ENCODE peak calls at places on chromosomes 5 and 9, in six cellular contexts. G is IMR-90, K is mesendoderm, X is mesenchymal stem cell, E is H1, L is H9. M is an unnamed sample.

GRCh38 chr5:55364537-55365055 is 56.8 kb downstream of the MTREX start:
- DNase-seq in G (no peak), K (no peak), X (no peak), E (no peak), L (no peak), M (no peak)

GRCh38 chr5:168879929-168880328 is 300.8 kb upstream of the PANK3 start:
- DNase-seq in G (no peak), K (no peak), X (no peak), E (no peak), L (no peak), M (no peak)

GRCh38 chr9:135215571-135216161 is 128.2 kb downstream of the OLFM1 start:
- DNase-seq in G (no peak), K (no peak), X (no peak), E (no peak), L (no peak), M (no peak)

GRCh38 chr5:56677693-56678092 is 137.7 kb upstream of the MAP3K1 start:
- DNase-seq in G (no peak), K (no peak), X (no peak), E (no peak), L (no peak), M (no peak)

GRCh38 chr5:126808619-126809018 is 31.7 kb downstream of the LMNB1 start:
- DNase-seq in G (peak), K (no peak), X (peak), E (no peak), L (no peak), M (peak)

GRCh38 chr5:135116146-135116545 is 82.1 kb upstream of the PITX1 start:
- DNase-seq in G (no peak), K (no peak), X (no peak), E (no peak), L (no peak), M (no peak)

GRCh38 chr5:43336159-43336558 is 22.9 kb upstream of the HMGCS1 start:
- DNase-seq in G (no peak), K (no peak), X (no peak), E (no peak), L (no peak), M (no peak)

GRCh38 chr5:143889986-143890385 is 78.0 kb downstream of the HMHB1 start:
- DNase-seq in G (peak), K (no peak), X (peak), E (no peak), L (no peak), M (no peak)

GRCh38 chr9:97559111-97559514 is 57.6 kb downstream of the TMOD1 start:
- DNase-seq in G (peak), K (no peak), X (no peak), E (no peak), L (no peak), M (no peak)

GRCh38 chr5:29351170-29351569 is 1842.3 kb upstream of the CDH6 start:
- DNase-seq in G (no peak), K (no peak), X (no peak), E (no peak), L (no peak), M (no peak)

GRCh38 chr5:6633469-6634326 is 458 bp downstream of the SRD5A1 start:
- DNase-seq in G (peak), K (peak), X (peak), E (no peak), L (peak), M (no peak)

GRCh38 chr9:92146610-92147009 is 31.4 kb upstream of the SPTLC1 start:
- DNase-seq in G (peak), K (no peak), X (peak), E (no peak), L (no peak), M (no peak)
- H2BK120ac ChIP-seq in G (peak), K (no peak), X (peak), E (no peak), L (no peak), M (peak)

GRCh38 chr9:130347036-130347435 is 81.5 kb downstream of the HMCN2 start:
- DNase-seq in G (no peak), K (no peak), X (no peak), E (no peak), L (no peak), M (no peak)

GRCh38 chr9:130345009-130345992 is 79.7 kb downstream of the HMCN2 start:
- DNase-seq in G (no peak), K (no peak), X (no peak), E (no peak), L (no peak), M (no peak)

GRCh38 chr9:130346431-130346830 is 80.9 kb downstream of the HMCN2 start:
- DNase-seq in G (no peak), K (no peak), X (no peak), E (no peak), L (no peak), M (no peak)

GRCh38 chr9:130344366-130344765 is 78.8 kb downstream of the HMCN2 start:
- DNase-seq in G (no peak), K (no peak), X (no peak), E (no peak), L (no peak), M (no peak)

DNA sequence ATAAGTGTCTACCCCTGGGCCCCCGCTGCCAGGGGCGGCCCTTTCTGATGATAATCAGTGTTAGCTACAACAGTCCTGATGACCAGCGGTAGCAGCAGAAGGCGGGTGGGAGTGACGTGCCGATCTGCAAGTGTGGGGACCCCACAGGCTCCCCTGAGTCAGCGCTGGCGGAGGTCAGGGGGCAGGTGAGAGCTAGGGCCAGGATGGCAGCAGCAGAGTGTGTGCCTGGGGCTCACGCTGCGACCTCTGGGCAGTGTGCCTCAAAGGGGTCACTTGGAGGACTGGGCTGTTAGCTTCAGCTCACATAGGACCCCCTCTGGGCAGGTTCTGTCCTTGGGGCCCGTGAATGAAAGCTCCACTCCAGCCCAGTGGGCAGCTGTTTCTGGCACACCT is 80.4 kb downstream of the HMCN2 start:
- DNase-seq in G (no peak), K (no peak), X (no peak), E (no peak), L (no peak), M (no peak)
- H3K4ac ChIP-seq in G (no peak), K (no peak), X (no peak), E (no peak), L (no peak), M (no peak)

GRCh38 chr5:95808013-95808685 is 14.4 kb downstream of the GLRX start:
- DNase-seq in G (no peak), K (no peak), X (no peak), E (no peak), L (no peak), M (no peak)

GRCh38 chr5:95809414-95809960 is 13.0 kb downstream of the GLRX start:
- DNase-seq in G (peak), K (no peak), X (peak), E (no peak), L (no peak), M (no peak)

GRCh38 chr5:95808686-95809413 is 13.7 kb downstream of the GLRX start:
- DNase-seq in G (peak), K (no peak), X (peak), E (no peak), L (no peak), M (no peak)

GRCh38 chr5:95812100-95812472 is 10.4 kb downstream of the GLRX start:
- DNase-seq in G (peak), K (no peak), X (peak), E (no peak), L (no peak), M (no peak)

DNA sequence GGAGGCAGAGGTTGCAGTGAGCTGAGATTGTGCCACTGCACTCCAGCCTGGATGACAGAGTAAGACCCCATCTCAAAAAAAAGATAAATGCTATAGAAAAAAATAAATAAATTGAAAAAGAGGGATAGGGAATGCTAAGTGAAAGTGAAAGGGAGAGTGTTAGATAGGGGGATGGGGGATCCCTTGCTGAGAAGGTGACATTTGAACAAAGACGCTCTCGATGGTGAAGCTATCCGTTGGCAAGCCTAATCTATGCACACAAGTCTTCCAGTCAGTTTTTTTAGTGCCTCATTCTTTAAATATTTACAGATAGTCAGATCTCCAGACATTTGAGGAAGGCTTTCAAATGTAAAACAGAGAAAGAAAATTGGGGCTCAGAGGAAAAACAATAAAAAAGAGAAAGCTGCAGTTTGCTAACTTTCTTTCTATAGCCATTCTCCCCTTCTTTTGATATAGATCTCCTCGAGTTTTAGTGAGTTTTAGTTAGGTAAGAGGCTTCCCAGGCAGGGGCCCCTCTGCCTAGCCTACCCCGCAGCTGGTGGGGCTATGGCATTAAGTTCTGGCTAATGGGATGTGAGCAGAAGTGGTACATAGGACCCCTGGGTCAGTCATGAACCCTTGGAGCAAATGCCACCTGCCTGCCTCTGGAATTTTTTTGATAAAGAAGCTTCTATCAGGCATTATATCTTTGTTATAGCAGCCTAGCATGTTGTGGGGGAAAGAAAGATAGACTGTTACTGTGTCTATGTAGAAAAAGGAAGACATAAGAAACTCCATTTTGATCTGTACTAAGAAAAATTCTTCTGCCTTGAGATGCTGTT is 12.0 kb downstream of the GLRX start:
- DNase-seq in G (peak), K (no peak), X (peak), E (no peak), L (no peak), M (no peak)
- H2BK120ac ChIP-seq in G (no peak), K (no peak), X (no peak), E (no peak), L (no peak), M (no peak)

DNA sequence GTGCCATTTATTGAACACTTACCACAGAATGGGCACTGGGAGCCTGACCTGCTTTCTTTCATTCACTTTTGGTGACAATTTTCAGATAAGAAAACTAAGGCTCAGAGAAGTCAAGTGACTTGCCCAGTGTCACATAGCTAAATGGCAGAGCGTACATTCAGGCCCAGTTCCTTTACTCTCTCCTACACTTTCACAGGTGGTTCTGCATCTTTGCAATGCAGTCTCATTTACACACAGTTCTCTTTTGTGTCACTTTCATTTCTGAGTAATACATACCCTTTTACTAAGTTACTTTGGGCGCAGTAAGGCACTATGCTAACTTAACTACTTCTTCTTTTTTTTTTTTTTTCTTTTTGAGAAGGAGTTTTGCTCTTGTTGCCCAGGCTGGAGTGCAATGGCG is 8.3 kb downstream of the NFIL3 start:
- DNase-seq in G (no peak), K (no peak), X (no peak), E (no peak), L (no peak), M (no peak)
- H3K4ac ChIP-seq in G (no peak), K (no peak), X (no peak), E (no peak), L (no peak), M (no peak)

DNA sequence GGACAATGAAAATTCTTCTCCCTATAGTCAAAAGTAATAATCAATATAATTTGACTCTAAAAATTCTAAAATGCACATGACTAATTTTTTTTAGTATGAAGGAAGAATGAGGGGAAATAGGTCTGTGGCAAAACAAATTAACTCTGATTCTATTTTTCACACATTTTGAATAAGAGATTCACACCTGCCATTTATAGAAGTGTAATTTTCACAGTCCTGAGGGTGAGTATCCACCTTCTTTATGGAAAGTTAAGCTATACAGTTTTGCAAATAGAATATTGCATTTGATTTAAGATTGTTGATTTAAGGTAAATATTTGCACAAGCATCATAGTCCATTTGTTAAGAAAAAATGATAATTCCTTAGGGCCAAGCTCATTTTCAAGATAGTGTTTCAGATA is 417.7 kb downstream of the CHSY3 start:
- DNase-seq in G (no peak), K (no peak), X (no peak), E (no peak), L (no peak), M (no peak)
- H2BK120ac ChIP-seq in G (no peak), K (no peak), X (no peak), E (no peak), L (no peak), M (no peak)

GRCh38 chr5:95864456-95864855 is 41.9 kb upstream of the GLRX start:
- DNase-seq in G (no peak), K (no peak), X (peak), E (no peak), L (no peak), M (no peak)

GRCh38 chr5:95866431-95867063 is 44.0 kb upstream of the GLRX start:
- DNase-seq in G (peak), K (no peak), X (peak), E (no peak), L (no peak), M (no peak)

GRCh38 chr5:95863383-95863757 is 40.8 kb upstream of the GLRX start:
- DNase-seq in G (peak), K (no peak), X (peak), E (no peak), L (no peak), M (no peak)

GRCh38 chr5:95862636-95863382 is 40.3 kb upstream of the GLRX start:
- DNase-seq in G (no peak), K (no peak), X (peak), E (no peak), L (no peak), M (no peak)

GRCh38 chr5:95864944-95865504 is 42.5 kb upstream of the GLRX start:
- DNase-seq in G (peak), K (no peak), X (peak), E (no peak), L (no peak), M (no peak)
- H3K4ac ChIP-seq in G (peak), K (no peak), X (peak), E (no peak), L (no peak), M (no peak)

GRCh38 chr9:91680129-91680528 is 256.5 kb upstream of the NFIL3 start:
- DNase-seq in G (peak), K (no peak), X (no peak), E (no peak), L (no peak), M (no peak)
- H2BK120ac ChIP-seq in G (peak), K (no peak), X (no peak), E (no peak), L (no peak), M (no peak)

DNA sequence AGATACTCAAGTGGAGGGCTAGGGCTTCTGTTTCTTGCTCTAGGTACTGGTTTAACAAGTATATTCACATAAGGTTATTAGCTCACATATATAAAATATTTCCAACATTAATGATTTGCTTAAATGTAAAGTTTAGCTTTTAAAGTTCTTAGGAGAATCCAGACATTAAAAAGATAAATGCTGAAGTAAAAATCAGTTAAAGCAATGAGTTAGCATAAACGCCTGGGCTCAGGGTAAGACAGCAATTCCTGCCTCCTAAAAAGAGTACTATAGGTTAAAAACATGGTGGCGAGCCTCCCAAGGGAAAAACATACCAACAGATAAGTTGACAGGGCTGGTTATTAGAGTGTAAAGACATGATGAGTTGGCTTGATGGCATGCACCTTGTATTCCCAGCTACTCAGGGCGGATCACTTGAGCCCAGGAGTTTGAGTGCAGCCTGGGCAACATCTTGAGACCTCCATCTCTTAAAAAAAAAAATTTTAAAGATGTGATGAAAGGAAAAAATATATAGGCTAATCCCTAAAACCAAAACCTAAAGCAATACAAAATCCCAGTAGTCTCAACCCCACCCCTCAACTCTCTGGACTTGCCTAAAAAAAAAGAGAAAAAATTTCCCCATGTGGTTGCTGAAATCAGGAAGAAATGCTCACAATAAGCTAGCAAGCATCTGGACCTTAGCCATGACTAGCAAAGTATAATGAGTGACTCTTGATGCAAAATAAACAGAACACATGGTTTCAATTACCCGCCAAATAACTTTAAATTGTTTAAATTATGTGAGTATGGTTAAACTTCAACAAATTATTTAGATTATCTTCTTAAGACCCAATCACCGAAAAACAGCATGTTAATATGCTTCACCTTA is 3.6 kb downstream of the GOLPH3 start:
- DNase-seq in G (peak), K (peak), X (peak), E (no peak), L (no peak), M (no peak)
- H3K4ac ChIP-seq in G (peak), K (no peak), X (no peak), E (no peak), L (no peak), M (no peak)

DNA sequence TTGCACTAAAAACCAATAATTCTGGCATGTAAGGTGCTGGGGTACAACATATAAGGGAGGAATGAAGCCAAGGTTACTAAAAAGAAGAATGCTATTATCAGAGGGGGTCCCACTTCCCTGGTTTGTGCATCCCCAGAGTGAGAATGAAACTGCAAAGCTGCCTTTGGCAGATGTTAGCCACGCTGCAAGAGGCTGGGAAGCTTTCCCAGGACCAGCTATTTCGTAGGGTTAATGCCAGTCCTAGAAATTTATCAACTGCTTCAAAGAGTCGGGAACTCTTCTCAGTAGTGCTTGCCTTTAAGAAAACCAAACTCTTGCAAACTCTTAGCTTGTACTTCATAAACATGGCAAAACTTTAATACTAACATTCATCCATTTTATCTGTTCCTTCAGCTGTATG is 87.5 kb upstream of the NR5A1 start:
- DNase-seq in G (peak), K (peak), X (peak), E (no peak), L (no peak), M (no peak)
- H2BK120ac ChIP-seq in G (no peak), K (no peak), X (no peak), E (peak), L (no peak), M (no peak)

GRCh38 chr5:81302596-81302995 is 1.2 kb downstream of the ZCCHC9 start:
- DNase-seq in G (peak), K (no peak), X (peak), E (no peak), L (no peak), M (no peak)
- H3K4ac ChIP-seq in G (peak), K (no peak), X (no peak), E (no peak), L (no peak), M (no peak)

M was measured in neuronal stem cell.